ENCODE peak calls at places on chromosomes 4 and X, in six cellular contexts. One of them, this sample, is unnamed.

GRCh38 chr4:169604131-169604900 is 8.1 kb downstream of the NEK1 start:
- DNase-seq in thoracic aorta: no peak
- DNase-seq in heart left ventricle: no peak
- DNase-seq in dorsolateral prefrontal cortex: no peak
- DNase-seq in tibial nerve: no peak
- DNase-seq in upper lobe of left lung: no peak
- DNase-seq in this sample: no peak

GRCh38 chrX:18899796-18900380 is 84.0 kb downstream of the PHKA2 start:
- DNase-seq in upper lobe of left lung: peak
- DNase-seq in thoracic aorta: no peak
- DNase-seq in heart left ventricle: no peak
- DNase-seq in dorsolateral prefrontal cortex: peak
- DNase-seq in tibial nerve: no peak
- DNase-seq in this sample: peak

GRCh38 chrX:39941332-39941920 is 156.3 kb downstream of the BCOR start:
- DNase-seq in dorsolateral prefrontal cortex: no peak
- DNase-seq in heart left ventricle: no peak
- DNase-seq in tibial nerve: no peak
- DNase-seq in upper lobe of left lung: no peak
- DNase-seq in thoracic aorta: no peak
- DNase-seq in this sample: no peak

GRCh38 chrX:37420179-37420578 is 71.0 kb downstream of the PRRG1 start:
- DNase-seq in dorsolateral prefrontal cortex: no peak
- DNase-seq in upper lobe of left lung: no peak
- DNase-seq in heart left ventricle: no peak
- DNase-seq in tibial nerve: no peak
- DNase-seq in thoracic aorta: no peak
- DNase-seq in this sample: no peak

GRCh38 chr4:88189881-88190585 is 31.6 kb upstream of the ABCG2 start:
- DNase-seq in tibial nerve: no peak
- DNase-seq in thoracic aorta: no peak
- DNase-seq in dorsolateral prefrontal cortex: no peak
- DNase-seq in upper lobe of left lung: no peak
- DNase-seq in heart left ventricle: no peak
- DNase-seq in this sample: no peak

GRCh38 chrX:53481093-53481492 is 46.9 kb upstream of the HSD17B10 start:
- DNase-seq in dorsolateral prefrontal cortex: no peak
- DNase-seq in thoracic aorta: no peak
- DNase-seq in upper lobe of left lung: no peak
- DNase-seq in heart left ventricle: no peak
- DNase-seq in tibial nerve: no peak
- DNase-seq in this sample: no peak

GRCh38 chr4:69707807-69708206 is 52.6 kb downstream of the SULT1B1 start:
- DNase-seq in dorsolateral prefrontal cortex: no peak
- DNase-seq in thoracic aorta: no peak
- DNase-seq in heart left ventricle: no peak
- DNase-seq in upper lobe of left lung: no peak
- DNase-seq in tibial nerve: no peak
- DNase-seq in this sample: no peak

GRCh38 chr4:13365195-13365594 is 118.9 kb downstream of the RAB28 start:
- DNase-seq in thoracic aorta: no peak
- DNase-seq in tibial nerve: no peak
- DNase-seq in upper lobe of left lung: no peak
- DNase-seq in dorsolateral prefrontal cortex: no peak
- DNase-seq in heart left ventricle: no peak
- DNase-seq in this sample: no peak

GRCh38 chr4:87555751-87556619 is 26.8 kb upstream of the SPARCL1 start:
- DNase-seq in upper lobe of left lung: no peak
- DNase-seq in thoracic aorta: peak
- DNase-seq in tibial nerve: no peak
- DNase-seq in heart left ventricle: no peak
- DNase-seq in dorsolateral prefrontal cortex: no peak
- DNase-seq in this sample: peak

GRCh38 chrX:71181558-71181909 is 36.9 kb downstream of the NLGN3 start:
- DNase-seq in upper lobe of left lung: no peak
- DNase-seq in tibial nerve: no peak
- DNase-seq in thoracic aorta: no peak
- DNase-seq in heart left ventricle: no peak
- DNase-seq in dorsolateral prefrontal cortex: no peak
- DNase-seq in this sample: peak

GRCh38 chr4:33037464-33037863 is 2317.3 kb downstream of the PCDH7 start:
- DNase-seq in tibial nerve: no peak
- DNase-seq in upper lobe of left lung: no peak
- DNase-seq in heart left ventricle: no peak
- DNase-seq in thoracic aorta: no peak
- DNase-seq in dorsolateral prefrontal cortex: no peak
- DNase-seq in this sample: no peak

GRCh38 chr4:150348079-150348478 is 233.9 kb upstream of the MAB21L2 start:
- DNase-seq in thoracic aorta: no peak
- DNase-seq in upper lobe of left lung: no peak
- DNase-seq in tibial nerve: no peak
- DNase-seq in dorsolateral prefrontal cortex: no peak
- DNase-seq in heart left ventricle: no peak
- DNase-seq in this sample: no peak

GRCh38 chrX:44874481-44875184 is 1.6 kb downstream of the KDM6A start:
- DNase-seq in dorsolateral prefrontal cortex: no peak
- DNase-seq in tibial nerve: no peak
- DNase-seq in heart left ventricle: no peak
- DNase-seq in thoracic aorta: no peak
- DNase-seq in upper lobe of left lung: no peak
- DNase-seq in this sample: peak

GRCh38 chrX:140163376-140164159 is 198.2 kb upstream of the CXorf66 start:
- DNase-seq in upper lobe of left lung: no peak
- DNase-seq in heart left ventricle: no peak
- DNase-seq in tibial nerve: no peak
- DNase-seq in thoracic aorta: no peak
- DNase-seq in dorsolateral prefrontal cortex: no peak
- DNase-seq in this sample: no peak

GRCh38 chr4:142088906-142089305 is 452.5 kb downstream of the IL15 start:
- DNase-seq in heart left ventricle: no peak
- DNase-seq in thoracic aorta: no peak
- DNase-seq in dorsolateral prefrontal cortex: no peak
- DNase-seq in tibial nerve: no peak
- DNase-seq in upper lobe of left lung: no peak
- DNase-seq in this sample: peak

GRCh38 chr4:140257461-140258305 is 103.7 kb upstream of the MAML3 start:
- DNase-seq in tibial nerve: no peak
- DNase-seq in dorsolateral prefrontal cortex: no peak
- DNase-seq in upper lobe of left lung: no peak
- DNase-seq in thoracic aorta: no peak
- DNase-seq in heart left ventricle: no peak
- DNase-seq in this sample: no peak

GRCh38 chr4:81449018-81449417 is 22.7 kb downstream of the RASGEF1B start:
- DNase-seq in tibial nerve: no peak
- DNase-seq in upper lobe of left lung: no peak
- DNase-seq in thoracic aorta: no peak
- DNase-seq in dorsolateral prefrontal cortex: no peak
- DNase-seq in heart left ventricle: no peak
- DNase-seq in this sample: no peak

GRCh38 chrX:9788908-9789307 is 2.7 kb downstream of the SHROOM2 start:
- DNase-seq in tibial nerve: no peak
- DNase-seq in upper lobe of left lung: no peak
- DNase-seq in thoracic aorta: no peak
- DNase-seq in dorsolateral prefrontal cortex: no peak
- DNase-seq in heart left ventricle: no peak
- DNase-seq in this sample: no peak

GRCh38 chrX:80807606-80808159 is 2.0 kb downstream of the BRWD3 start:
- DNase-seq in heart left ventricle: no peak
- DNase-seq in tibial nerve: no peak
- DNase-seq in thoracic aorta: no peak
- DNase-seq in upper lobe of left lung: no peak
- DNase-seq in dorsolateral prefrontal cortex: no peak
- DNase-seq in this sample: no peak

GRCh38 chr4:16443504-16444088 is 217.3 kb upstream of the TAPT1 start:
- DNase-seq in upper lobe of left lung: no peak
- DNase-seq in tibial nerve: no peak
- DNase-seq in dorsolateral prefrontal cortex: no peak
- DNase-seq in thoracic aorta: no peak
- DNase-seq in heart left ventricle: no peak
- DNase-seq in this sample: no peak

GRCh38 chr4:138945401-138945800 is 70.2 kb upstream of the NOCT start:
- DNase-seq in thoracic aorta: no peak
- DNase-seq in tibial nerve: no peak
- DNase-seq in dorsolateral prefrontal cortex: no peak
- DNase-seq in heart left ventricle: no peak
- DNase-seq in upper lobe of left lung: no peak
- DNase-seq in this sample: no peak

GRCh38 chrX:69503835-69504625 is at the start of gene NALF2:
- DNase-seq in upper lobe of left lung: peak
- DNase-seq in dorsolateral prefrontal cortex: no peak
- DNase-seq in tibial nerve: no peak
- DNase-seq in thoracic aorta: no peak
- DNase-seq in heart left ventricle: no peak
- DNase-seq in this sample: peak

GRCh38 chr4:76420901-76421581 is at the start of gene CCDC158:
- DNase-seq in heart left ventricle: peak
- DNase-seq in upper lobe of left lung: peak
- DNase-seq in tibial nerve: no peak
- DNase-seq in thoracic aorta: no peak
- DNase-seq in dorsolateral prefrontal cortex: no peak
- DNase-seq in this sample: peak

GRCh38 chrX:94414746-94415145 is 740.7 kb downstream of the FAM133A start:
- DNase-seq in upper lobe of left lung: no peak
- DNase-seq in thoracic aorta: no peak
- DNase-seq in tibial nerve: no peak
- DNase-seq in dorsolateral prefrontal cortex: no peak
- DNase-seq in heart left ventricle: no peak
- DNase-seq in this sample: no peak

GRCh38 chr4:119733431-119733830 is 104.8 kb upstream of the PDE5A start:
- DNase-seq in heart left ventricle: no peak
- DNase-seq in dorsolateral prefrontal cortex: no peak
- DNase-seq in tibial nerve: no peak
- DNase-seq in thoracic aorta: no peak
- DNase-seq in upper lobe of left lung: no peak
- DNase-seq in this sample: no peak

GRCh38 chr4:2931765-2932560 is 31.2 kb downstream of the NOP14 start:
- DNase-seq in tibial nerve: peak
- DNase-seq in upper lobe of left lung: peak
- DNase-seq in heart left ventricle: peak
- DNase-seq in dorsolateral prefrontal cortex: peak
- DNase-seq in thoracic aorta: peak
- DNase-seq in this sample: peak

GRCh38 chr4:4555916-4556315 is 14.1 kb upstream of the STX18 start:
- DNase-seq in heart left ventricle: no peak
- DNase-seq in upper lobe of left lung: no peak
- DNase-seq in thoracic aorta: no peak
- DNase-seq in dorsolateral prefrontal cortex: no peak
- DNase-seq in tibial nerve: no peak
- DNase-seq in this sample: no peak

GRCh38 chrX:118974088-118974907 is at the start of gene LONRF3:
- DNase-seq in tibial nerve: peak
- DNase-seq in heart left ventricle: peak
- DNase-seq in dorsolateral prefrontal cortex: peak
- DNase-seq in thoracic aorta: peak
- DNase-seq in upper lobe of left lung: peak
- DNase-seq in this sample: peak

GRCh38 chrX:15988661-15989603 is 134.3 kb upstream of the AP1S2 start:
- DNase-seq in tibial nerve: no peak
- DNase-seq in heart left ventricle: no peak
- DNase-seq in thoracic aorta: no peak
- DNase-seq in upper lobe of left lung: no peak
- DNase-seq in dorsolateral prefrontal cortex: no peak
- DNase-seq in this sample: no peak

GRCh38 chrX:37349131-37350033 is at the start of gene PRRG1:
- DNase-seq in tibial nerve: peak
- DNase-seq in dorsolateral prefrontal cortex: peak
- DNase-seq in heart left ventricle: peak
- DNase-seq in thoracic aorta: peak
- DNase-seq in upper lobe of left lung: peak
- DNase-seq in this sample: peak

GRCh38 chr4:99968330-99968729 is 18.3 kb upstream of the H2AZ1 start:
- DNase-seq in dorsolateral prefrontal cortex: no peak
- DNase-seq in upper lobe of left lung: no peak
- DNase-seq in heart left ventricle: no peak
- DNase-seq in tibial nerve: no peak
- DNase-seq in thoracic aorta: no peak
- DNase-seq in this sample: no peak

GRCh38 chr4:41614519-41614918 is 76.6 kb downstream of the LIMCH1 start:
- DNase-seq in heart left ventricle: no peak
- DNase-seq in thoracic aorta: no peak
- DNase-seq in upper lobe of left lung: no peak
- DNase-seq in tibial nerve: no peak
- DNase-seq in dorsolateral prefrontal cortex: no peak
- DNase-seq in this sample: no peak
- H3K4me3 ChIP-seq in heart left ventricle: no peak
- H3K4me3 ChIP-seq in thoracic aorta: no peak
- H3K4me3 ChIP-seq in upper lobe of left lung: no peak
- H3K4me3 ChIP-seq in tibial nerve: peak
- H3K4me3 ChIP-seq in dorsolateral prefrontal cortex: peak
- H3K4me3 ChIP-seq in this sample: no peak

DNA sequence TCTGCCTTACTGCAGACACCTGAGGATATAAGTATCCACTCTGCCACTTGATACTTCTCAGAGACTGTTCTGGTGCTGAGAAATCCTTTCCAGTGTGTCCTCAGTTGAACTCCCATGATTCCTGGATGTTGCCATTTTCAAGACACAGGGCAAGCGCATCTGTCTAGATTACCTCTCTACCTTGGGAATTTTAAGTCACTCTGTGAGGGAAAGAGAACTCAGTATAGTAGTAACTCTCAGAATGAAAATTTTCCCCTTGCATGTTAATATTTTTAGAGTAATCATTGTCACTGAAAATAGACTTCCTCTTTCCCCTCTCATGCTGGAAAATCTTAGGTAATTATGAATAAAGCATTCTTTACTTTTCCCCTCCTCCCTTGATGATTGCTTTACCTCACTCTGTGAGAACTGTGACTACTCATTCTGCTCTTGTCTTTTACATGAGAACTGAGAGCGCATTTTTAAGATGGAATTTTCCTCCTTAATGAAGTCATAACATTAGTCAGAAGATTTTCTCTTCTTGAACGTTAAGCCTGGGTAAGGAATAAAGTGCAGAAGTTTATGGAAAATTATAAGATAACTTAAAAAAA is 45.0 kb downstream of the TET2 start:
- DNase-seq in dorsolateral prefrontal cortex: no peak
- DNase-seq in heart left ventricle: no peak
- DNase-seq in tibial nerve: no peak
- DNase-seq in upper lobe of left lung: no peak
- DNase-seq in thoracic aorta: no peak
- DNase-seq in this sample: no peak
- H3K27ac ChIP-seq in dorsolateral prefrontal cortex: no peak
- H3K27ac ChIP-seq in heart left ventricle: peak
- H3K27ac ChIP-seq in tibial nerve: no peak
- H3K27ac ChIP-seq in upper lobe of left lung: no peak
- H3K27ac ChIP-seq in thoracic aorta: no peak
- H3K27ac ChIP-seq in this sample: peak

GRCh38 chr4:182537031-182537617 is 293.9 kb downstream of the TENM3 start:
- DNase-seq in dorsolateral prefrontal cortex: no peak
- DNase-seq in thoracic aorta: no peak
- DNase-seq in upper lobe of left lung: no peak
- DNase-seq in tibial nerve: no peak
- DNase-seq in heart left ventricle: no peak
- DNase-seq in this sample: no peak
- H3K4me3 ChIP-seq in dorsolateral prefrontal cortex: no peak
- H3K4me3 ChIP-seq in thoracic aorta: no peak
- H3K4me3 ChIP-seq in upper lobe of left lung: no peak
- H3K4me3 ChIP-seq in tibial nerve: no peak
- H3K4me3 ChIP-seq in heart left ventricle: no peak
- H3K4me3 ChIP-seq in this sample: no peak

GRCh38 chr4:24741915-24742314 is 53.5 kb upstream of the SOD3 start:
- DNase-seq in heart left ventricle: no peak
- DNase-seq in tibial nerve: no peak
- DNase-seq in thoracic aorta: no peak
- DNase-seq in upper lobe of left lung: no peak
- DNase-seq in dorsolateral prefrontal cortex: no peak
- DNase-seq in this sample: no peak
- H3K27ac ChIP-seq in heart left ventricle: no peak
- H3K27ac ChIP-seq in tibial nerve: no peak
- H3K27ac ChIP-seq in thoracic aorta: no peak
- H3K27ac ChIP-seq in upper lobe of left lung: no peak
- H3K27ac ChIP-seq in dorsolateral prefrontal cortex: no peak
- H3K27ac ChIP-seq in this sample: no peak